ENCODE peak calls at places on chromosomes 3 and 15, in nine cellular contexts. One of them, this sample, is unnamed.

GRCh38 chr3:73768594-73769308 is 144.0 kb upstream of the PDZRN3 start:
- DNase-seq in stimulated activated CD4-positive, alpha-beta T cell treated with anti-CD3 and anti-CD28 coated beads, Interleukin-15, amount 100 ng/mL, for 1 hour: no peak
- DNase-seq in frontal cortex: no peak
- DNase-seq in myocyte: peak
- DNase-seq in mucosa of descending colon: no peak
- DNase-seq in neural crest cell: no peak
- DNase-seq in T47D: no peak
- DNase-seq in naive thymus-derived CD4-positive, alpha-beta T cell: no peak
- DNase-seq in GM23248: peak
- DNase-seq in this sample: peak

GRCh38 chr3:46667061-46667621 is 26.3 kb downstream of the ALS2CL start:
- DNase-seq in frontal cortex: no peak
- DNase-seq in T47D: no peak
- DNase-seq in stimulated activated CD4-positive, alpha-beta T cell treated with anti-CD3 and anti-CD28 coated beads, Interleukin-15, amount 100 ng/mL, for 1 hour: no peak
- DNase-seq in myocyte: peak
- DNase-seq in naive thymus-derived CD4-positive, alpha-beta T cell: no peak
- DNase-seq in mucosa of descending colon: no peak
- DNase-seq in GM23248: no peak
- DNase-seq in neural crest cell: no peak
- DNase-seq in this sample: no peak

GRCh38 chr3:151770941-151771340 is 37.2 kb downstream of the AADACL2 start:
- DNase-seq in naive thymus-derived CD4-positive, alpha-beta T cell: no peak
- DNase-seq in GM23248: peak
- DNase-seq in T47D: no peak
- DNase-seq in mucosa of descending colon: peak
- DNase-seq in myocyte: peak
- DNase-seq in neural crest cell: no peak
- DNase-seq in frontal cortex: no peak
- DNase-seq in stimulated activated CD4-positive, alpha-beta T cell treated with anti-CD3 and anti-CD28 coated beads, Interleukin-15, amount 100 ng/mL, for 1 hour: no peak
- DNase-seq in this sample: no peak

GRCh38 chr3:181176610-181177009 is 187.1 kb upstream of the DNAJC19 start:
- DNase-seq in GM23248: peak
- DNase-seq in myocyte: peak
- DNase-seq in stimulated activated CD4-positive, alpha-beta T cell treated with anti-CD3 and anti-CD28 coated beads, Interleukin-15, amount 100 ng/mL, for 1 hour: no peak
- DNase-seq in naive thymus-derived CD4-positive, alpha-beta T cell: peak
- DNase-seq in mucosa of descending colon: peak
- DNase-seq in T47D: peak
- DNase-seq in neural crest cell: peak
- DNase-seq in frontal cortex: peak
- DNase-seq in this sample: peak

GRCh38 chr3:66592061-66592875 is 91.4 kb upstream of the LRIG1 start:
- DNase-seq in naive thymus-derived CD4-positive, alpha-beta T cell: no peak
- DNase-seq in neural crest cell: no peak
- DNase-seq in frontal cortex: no peak
- DNase-seq in T47D: no peak
- DNase-seq in mucosa of descending colon: no peak
- DNase-seq in GM23248: no peak
- DNase-seq in myocyte: no peak
- DNase-seq in stimulated activated CD4-positive, alpha-beta T cell treated with anti-CD3 and anti-CD28 coated beads, Interleukin-15, amount 100 ng/mL, for 1 hour: no peak
- DNase-seq in this sample: no peak

GRCh38 chr15:91022832-91023129 is 387 bp upstream of the VPS33B start:
- DNase-seq in stimulated activated CD4-positive, alpha-beta T cell treated with anti-CD3 and anti-CD28 coated beads, Interleukin-15, amount 100 ng/mL, for 1 hour: no peak
- DNase-seq in T47D: no peak
- DNase-seq in GM23248: no peak
- DNase-seq in neural crest cell: no peak
- DNase-seq in mucosa of descending colon: no peak
- DNase-seq in naive thymus-derived CD4-positive, alpha-beta T cell: no peak
- DNase-seq in frontal cortex: no peak
- DNase-seq in myocyte: no peak
- DNase-seq in this sample: no peak

GRCh38 chr3:114446605-114447004 is 152.8 kb downstream of the TIGIT start:
- DNase-seq in GM23248: no peak
- DNase-seq in frontal cortex: no peak
- DNase-seq in naive thymus-derived CD4-positive, alpha-beta T cell: no peak
- DNase-seq in stimulated activated CD4-positive, alpha-beta T cell treated with anti-CD3 and anti-CD28 coated beads, Interleukin-15, amount 100 ng/mL, for 1 hour: no peak
- DNase-seq in myocyte: no peak
- DNase-seq in neural crest cell: no peak
- DNase-seq in mucosa of descending colon: no peak
- DNase-seq in T47D: no peak
- DNase-seq in this sample: no peak

GRCh38 chr15:95503640-95504225 is 826.8 kb upstream of the NR2F2 start:
- DNase-seq in naive thymus-derived CD4-positive, alpha-beta T cell: no peak
- DNase-seq in mucosa of descending colon: no peak
- DNase-seq in stimulated activated CD4-positive, alpha-beta T cell treated with anti-CD3 and anti-CD28 coated beads, Interleukin-15, amount 100 ng/mL, for 1 hour: no peak
- DNase-seq in T47D: no peak
- DNase-seq in myocyte: no peak
- DNase-seq in GM23248: no peak
- DNase-seq in frontal cortex: no peak
- DNase-seq in neural crest cell: no peak
- DNase-seq in this sample: no peak

GRCh38 chr3:33211444-33211843 is 7.2 kb downstream of the SUSD5 start:
- DNase-seq in mucosa of descending colon: no peak
- DNase-seq in frontal cortex: no peak
- DNase-seq in naive thymus-derived CD4-positive, alpha-beta T cell: no peak
- DNase-seq in myocyte: peak
- DNase-seq in stimulated activated CD4-positive, alpha-beta T cell treated with anti-CD3 and anti-CD28 coated beads, Interleukin-15, amount 100 ng/mL, for 1 hour: no peak
- DNase-seq in neural crest cell: no peak
- DNase-seq in GM23248: peak
- DNase-seq in T47D: peak
- DNase-seq in this sample: peak

GRCh38 chr3:113264249-113264648 is 52.9 kb downstream of the BOC start:
- DNase-seq in naive thymus-derived CD4-positive, alpha-beta T cell: no peak
- DNase-seq in mucosa of descending colon: no peak
- DNase-seq in T47D: no peak
- DNase-seq in GM23248: no peak
- DNase-seq in stimulated activated CD4-positive, alpha-beta T cell treated with anti-CD3 and anti-CD28 coated beads, Interleukin-15, amount 100 ng/mL, for 1 hour: no peak
- DNase-seq in myocyte: peak
- DNase-seq in neural crest cell: no peak
- DNase-seq in frontal cortex: no peak
- DNase-seq in this sample: no peak

GRCh38 chr3:129121016-129121791 is 400 bp downstream of the RAB43 start:
- DNase-seq in mucosa of descending colon: no peak
- DNase-seq in naive thymus-derived CD4-positive, alpha-beta T cell: peak
- DNase-seq in neural crest cell: peak
- DNase-seq in frontal cortex: peak
- DNase-seq in stimulated activated CD4-positive, alpha-beta T cell treated with anti-CD3 and anti-CD28 coated beads, Interleukin-15, amount 100 ng/mL, for 1 hour: peak
- DNase-seq in GM23248: peak
- DNase-seq in myocyte: no peak
- DNase-seq in T47D: no peak
- DNase-seq in this sample: no peak

GRCh38 chr3:151580592-151580991 is 119.7 kb upstream of the IGSF10 start:
- DNase-seq in neural crest cell: no peak
- DNase-seq in frontal cortex: no peak
- DNase-seq in naive thymus-derived CD4-positive, alpha-beta T cell: no peak
- DNase-seq in mucosa of descending colon: no peak
- DNase-seq in myocyte: peak
- DNase-seq in GM23248: peak
- DNase-seq in stimulated activated CD4-positive, alpha-beta T cell treated with anti-CD3 and anti-CD28 coated beads, Interleukin-15, amount 100 ng/mL, for 1 hour: no peak
- DNase-seq in T47D: peak
- DNase-seq in this sample: peak

GRCh38 chr3:120908030-120908802 is at the start of gene STXBP5L:
- DNase-seq in stimulated activated CD4-positive, alpha-beta T cell treated with anti-CD3 and anti-CD28 coated beads, Interleukin-15, amount 100 ng/mL, for 1 hour: peak
- DNase-seq in T47D: peak
- DNase-seq in GM23248: peak
- DNase-seq in myocyte: peak
- DNase-seq in neural crest cell: peak
- DNase-seq in mucosa of descending colon: peak
- DNase-seq in frontal cortex: peak
- DNase-seq in naive thymus-derived CD4-positive, alpha-beta T cell: peak
- DNase-seq in this sample: peak

GRCh38 chr3:172223870-172224269 is 184.5 kb downstream of the FNDC3B start:
- DNase-seq in mucosa of descending colon: no peak
- DNase-seq in GM23248: no peak
- DNase-seq in neural crest cell: no peak
- DNase-seq in T47D: no peak
- DNase-seq in myocyte: no peak
- DNase-seq in naive thymus-derived CD4-positive, alpha-beta T cell: no peak
- DNase-seq in frontal cortex: no peak
- DNase-seq in stimulated activated CD4-positive, alpha-beta T cell treated with anti-CD3 and anti-CD28 coated beads, Interleukin-15, amount 100 ng/mL, for 1 hour: no peak
- DNase-seq in this sample: no peak

GRCh38 chr15:79635149-79635771 is 203.1 kb downstream of the MINAR1 start:
- DNase-seq in stimulated activated CD4-positive, alpha-beta T cell treated with anti-CD3 and anti-CD28 coated beads, Interleukin-15, amount 100 ng/mL, for 1 hour: no peak
- DNase-seq in mucosa of descending colon: no peak
- DNase-seq in naive thymus-derived CD4-positive, alpha-beta T cell: no peak
- DNase-seq in GM23248: no peak
- DNase-seq in T47D: no peak
- DNase-seq in frontal cortex: no peak
- DNase-seq in myocyte: no peak
- DNase-seq in neural crest cell: no peak
- DNase-seq in this sample: no peak

GRCh38 chr15:78064544-78064943 is 13.0 kb downstream of the TBC1D2B start:
- DNase-seq in frontal cortex: no peak
- DNase-seq in neural crest cell: no peak
- DNase-seq in mucosa of descending colon: no peak
- DNase-seq in naive thymus-derived CD4-positive, alpha-beta T cell: no peak
- DNase-seq in GM23248: peak
- DNase-seq in stimulated activated CD4-positive, alpha-beta T cell treated with anti-CD3 and anti-CD28 coated beads, Interleukin-15, amount 100 ng/mL, for 1 hour: no peak
- DNase-seq in myocyte: peak
- DNase-seq in T47D: no peak
- DNase-seq in this sample: no peak

GRCh38 chr3:156674911-156675743 is 737 bp downstream of the TIPARP start:
- DNase-seq in stimulated activated CD4-positive, alpha-beta T cell treated with anti-CD3 and anti-CD28 coated beads, Interleukin-15, amount 100 ng/mL, for 1 hour: peak
- DNase-seq in naive thymus-derived CD4-positive, alpha-beta T cell: peak
- DNase-seq in frontal cortex: peak
- DNase-seq in myocyte: peak
- DNase-seq in neural crest cell: peak
- DNase-seq in mucosa of descending colon: peak
- DNase-seq in GM23248: peak
- DNase-seq in T47D: peak
- DNase-seq in this sample: peak

GRCh38 chr3:23232016-23232415 is 28.9 kb downstream of the UBE2E2 start:
- DNase-seq in stimulated activated CD4-positive, alpha-beta T cell treated with anti-CD3 and anti-CD28 coated beads, Interleukin-15, amount 100 ng/mL, for 1 hour: no peak
- DNase-seq in frontal cortex: no peak
- DNase-seq in neural crest cell: no peak
- DNase-seq in naive thymus-derived CD4-positive, alpha-beta T cell: no peak
- DNase-seq in myocyte: no peak
- DNase-seq in T47D: no peak
- DNase-seq in mucosa of descending colon: no peak
- DNase-seq in GM23248: peak
- DNase-seq in this sample: peak

GRCh38 chr3:115699741-115700140 is 76.4 kb downstream of the GAP43 start:
- DNase-seq in frontal cortex: no peak
- DNase-seq in myocyte: no peak
- DNase-seq in GM23248: peak
- DNase-seq in neural crest cell: no peak
- DNase-seq in naive thymus-derived CD4-positive, alpha-beta T cell: no peak
- DNase-seq in mucosa of descending colon: no peak
- DNase-seq in stimulated activated CD4-positive, alpha-beta T cell treated with anti-CD3 and anti-CD28 coated beads, Interleukin-15, amount 100 ng/mL, for 1 hour: no peak
- DNase-seq in T47D: no peak
- DNase-seq in this sample: peak

GRCh38 chr15:94015324-94015723 is 216.0 kb upstream of the MCTP2 start:
- DNase-seq in T47D: no peak
- DNase-seq in stimulated activated CD4-positive, alpha-beta T cell treated with anti-CD3 and anti-CD28 coated beads, Interleukin-15, amount 100 ng/mL, for 1 hour: no peak
- DNase-seq in GM23248: no peak
- DNase-seq in myocyte: no peak
- DNase-seq in neural crest cell: no peak
- DNase-seq in frontal cortex: no peak
- DNase-seq in naive thymus-derived CD4-positive, alpha-beta T cell: no peak
- DNase-seq in mucosa of descending colon: no peak
- DNase-seq in this sample: no peak

GRCh38 chr3:185489462-185489861 is 9.4 kb downstream of the TMEM41A start:
- DNase-seq in GM23248: no peak
- DNase-seq in T47D: no peak
- DNase-seq in mucosa of descending colon: no peak
- DNase-seq in stimulated activated CD4-positive, alpha-beta T cell treated with anti-CD3 and anti-CD28 coated beads, Interleukin-15, amount 100 ng/mL, for 1 hour: no peak
- DNase-seq in neural crest cell: no peak
- DNase-seq in myocyte: no peak
- DNase-seq in frontal cortex: no peak
- DNase-seq in naive thymus-derived CD4-positive, alpha-beta T cell: no peak
- DNase-seq in this sample: no peak

GRCh38 chr3:194686816-194687637 is 1.3 kb downstream of the FAM43A start:
- DNase-seq in stimulated activated CD4-positive, alpha-beta T cell treated with anti-CD3 and anti-CD28 coated beads, Interleukin-15, amount 100 ng/mL, for 1 hour: peak
- DNase-seq in GM23248: peak
- DNase-seq in mucosa of descending colon: peak
- DNase-seq in T47D: peak
- DNase-seq in neural crest cell: peak
- DNase-seq in frontal cortex: peak
- DNase-seq in myocyte: no peak
- DNase-seq in naive thymus-derived CD4-positive, alpha-beta T cell: peak
- DNase-seq in this sample: peak

GRCh38 chr15:78810003-78810376 is 1.3 kb downstream of the ADAMTS7 start:
- DNase-seq in myocyte: no peak
- DNase-seq in T47D: no peak
- DNase-seq in mucosa of descending colon: no peak
- DNase-seq in neural crest cell: no peak
- DNase-seq in frontal cortex: no peak
- DNase-seq in stimulated activated CD4-positive, alpha-beta T cell treated with anti-CD3 and anti-CD28 coated beads, Interleukin-15, amount 100 ng/mL, for 1 hour: no peak
- DNase-seq in GM23248: no peak
- DNase-seq in naive thymus-derived CD4-positive, alpha-beta T cell: no peak
- DNase-seq in this sample: no peak

GRCh38 chr15:39747326-39747725 is 35.3 kb downstream of the FSIP1 start:
- DNase-seq in stimulated activated CD4-positive, alpha-beta T cell treated with anti-CD3 and anti-CD28 coated beads, Interleukin-15, amount 100 ng/mL, for 1 hour: no peak
- DNase-seq in myocyte: peak
- DNase-seq in GM23248: peak
- DNase-seq in T47D: no peak
- DNase-seq in naive thymus-derived CD4-positive, alpha-beta T cell: no peak
- DNase-seq in neural crest cell: no peak
- DNase-seq in mucosa of descending colon: no peak
- DNase-seq in frontal cortex: no peak
- DNase-seq in this sample: peak

GRCh38 chr3:197309528-197310361 is 11.3 kb upstream of the DLG1 start:
- DNase-seq in naive thymus-derived CD4-positive, alpha-beta T cell: no peak
- DNase-seq in myocyte: peak
- DNase-seq in mucosa of descending colon: no peak
- DNase-seq in T47D: peak
- DNase-seq in GM23248: peak
- DNase-seq in stimulated activated CD4-positive, alpha-beta T cell treated with anti-CD3 and anti-CD28 coated beads, Interleukin-15, amount 100 ng/mL, for 1 hour: no peak
- DNase-seq in frontal cortex: no peak
- DNase-seq in neural crest cell: no peak
- DNase-seq in this sample: peak

GRCh38 chr3:192940129-192940528 is 22.5 kb upstream of the MB21D2 start:
- DNase-seq in frontal cortex: no peak
- DNase-seq in naive thymus-derived CD4-positive, alpha-beta T cell: no peak
- DNase-seq in mucosa of descending colon: no peak
- DNase-seq in neural crest cell: no peak
- DNase-seq in GM23248: peak
- DNase-seq in stimulated activated CD4-positive, alpha-beta T cell treated with anti-CD3 and anti-CD28 coated beads, Interleukin-15, amount 100 ng/mL, for 1 hour: no peak
- DNase-seq in T47D: no peak
- DNase-seq in myocyte: no peak
- DNase-seq in this sample: peak

GRCh38 chr3:176661432-176661964 is 535.8 kb downstream of the TBL1XR1 start:
- DNase-seq in T47D: no peak
- DNase-seq in naive thymus-derived CD4-positive, alpha-beta T cell: no peak
- DNase-seq in mucosa of descending colon: no peak
- DNase-seq in stimulated activated CD4-positive, alpha-beta T cell treated with anti-CD3 and anti-CD28 coated beads, Interleukin-15, amount 100 ng/mL, for 1 hour: no peak
- DNase-seq in GM23248: no peak
- DNase-seq in myocyte: no peak
- DNase-seq in frontal cortex: no peak
- DNase-seq in neural crest cell: no peak
- DNase-seq in this sample: no peak